ENCODE peak calls at places on chromosomes 12 and 14, in five cellular contexts. One of them, this sample, is unnamed. For H4K20me1 and H3K9me3, the result is how much of the 10 kb centered on the place peaks cover.

GRCh38 chr12:112353389-112353788 is 28.8 kb downstream of the HECTD4 start:
- DNase-seq in fibroblast of lung: peak
- DNase-seq in astrocyte: peak
- DNase-seq in HCT116: peak
- DNase-seq in H9: no peak
- DNase-seq in this sample: no peak

GRCh38 chr12:7155471-7156034 is 25.4 kb downstream of the CLSTN3 start:
- DNase-seq in fibroblast of lung: no peak
- DNase-seq in astrocyte: no peak
- DNase-seq in HCT116: no peak
- DNase-seq in H9: no peak
- DNase-seq in this sample: no peak

GRCh38 chr14:74508844-74509428 is 15.4 kb downstream of the ISCA2 start:
- DNase-seq in fibroblast of lung: no peak
- DNase-seq in astrocyte: no peak
- DNase-seq in HCT116: no peak
- DNase-seq in H9: no peak
- DNase-seq in this sample: no peak

GRCh38 chr12:26863515-26863914 is 30.5 kb upstream of the ITPR2 start:
- DNase-seq in fibroblast of lung: peak
- DNase-seq in astrocyte: no peak
- DNase-seq in HCT116: peak
- DNase-seq in H9: no peak
- DNase-seq in this sample: peak

GRCh38 chr12:57764662-57765002 is 2.2 kb downstream of the CYP27B1 start:
- DNase-seq in fibroblast of lung: no peak
- DNase-seq in astrocyte: no peak
- DNase-seq in HCT116: no peak
- DNase-seq in H9: peak
- DNase-seq in this sample: no peak

GRCh38 chr12:3132636-3133409 is 55.6 kb downstream of the TSPAN9 start:
- DNase-seq in fibroblast of lung: peak
- DNase-seq in astrocyte: peak
- DNase-seq in HCT116: no peak
- DNase-seq in H9: peak
- DNase-seq in this sample: peak

GRCh38 chr14:80313806-80314205 is 102.5 kb upstream of the DIO2 start:
- DNase-seq in fibroblast of lung: no peak
- DNase-seq in astrocyte: no peak
- DNase-seq in HCT116: no peak
- DNase-seq in H9: no peak
- DNase-seq in this sample: no peak

GRCh38 chr14:22814945-22815713 is at the start of gene SLC7A7:
- DNase-seq in fibroblast of lung: peak
- DNase-seq in astrocyte: no peak
- DNase-seq in HCT116: no peak
- DNase-seq in H9: peak
- DNase-seq in this sample: no peak

GRCh38 chr12:12592930-12593329 is 18.7 kb upstream of the CREBL2 start:
- DNase-seq in fibroblast of lung: peak
- DNase-seq in astrocyte: peak
- DNase-seq in HCT116: no peak
- DNase-seq in H9: no peak
- DNase-seq in this sample: no peak

GRCh38 chr12:26845984-26846383 is 13.0 kb upstream of the ITPR2 start:
- DNase-seq in fibroblast of lung: peak
- DNase-seq in astrocyte: peak
- DNase-seq in HCT116: no peak
- DNase-seq in H9: no peak
- DNase-seq in this sample: peak

GRCh38 chr12:120855823-120856589 is 48.2 kb downstream of the SPPL3 start:
- DNase-seq in fibroblast of lung: no peak
- DNase-seq in astrocyte: no peak
- DNase-seq in HCT116: no peak
- DNase-seq in H9: no peak
- DNase-seq in this sample: no peak

GRCh38 chr12:53324779-53325538 is 3.5 kb upstream of the AAAS start:
- DNase-seq in fibroblast of lung: peak
- DNase-seq in astrocyte: peak
- DNase-seq in HCT116: peak
- DNase-seq in H9: peak
- DNase-seq in this sample: peak

GRCh38 chr14:58332514-58332913 is 34.2 kb downstream of the ARID4A start:
- DNase-seq in fibroblast of lung: no peak
- DNase-seq in astrocyte: no peak
- DNase-seq in HCT116: no peak
- DNase-seq in H9: no peak
- DNase-seq in this sample: no peak

GRCh38 chr12:12539411-12539810 is 23.3 kb downstream of the DUSP16 start:
- DNase-seq in fibroblast of lung: no peak
- DNase-seq in astrocyte: no peak
- DNase-seq in HCT116: no peak
- DNase-seq in H9: no peak
- DNase-seq in this sample: no peak

GRCh38 chr14:102608064-102608446 is 15.6 kb downstream of the RCOR1 start:
- DNase-seq in fibroblast of lung: no peak
- DNase-seq in astrocyte: no peak
- DNase-seq in HCT116: no peak
- DNase-seq in H9: no peak
- DNase-seq in this sample: no peak
- H4K20me1 ChIP-seq in fibroblast of lung: under half
- H4K20me1 ChIP-seq in astrocyte: half or more
- H4K20me1 ChIP-seq in HCT116: under half
- H4K20me1 ChIP-seq in H9: under half
- H4K20me1 ChIP-seq in this sample: under half

GRCh38 chr14:92626041-92626440 is 112.5 kb downstream of the RIN3 start:
- DNase-seq in fibroblast of lung: no peak
- DNase-seq in astrocyte: no peak
- DNase-seq in HCT116: no peak
- DNase-seq in H9: no peak
- DNase-seq in this sample: no peak
- H3K9me3 ChIP-seq in fibroblast of lung: under half
- H3K9me3 ChIP-seq in astrocyte: under half
- H3K9me3 ChIP-seq in HCT116: under half
- H3K9me3 ChIP-seq in H9: under half
- H3K9me3 ChIP-seq in this sample: under half

GRCh38 chr12:54749191-54749818 is 101.1 kb upstream of the DCD start:
- DNase-seq in fibroblast of lung: peak
- DNase-seq in astrocyte: peak
- DNase-seq in HCT116: peak
- DNase-seq in H9: no peak
- DNase-seq in this sample: peak

GRCh38 chr12:54751493-54751892 is 102.8 kb upstream of the MUCL1 start:
- DNase-seq in fibroblast of lung: no peak
- DNase-seq in astrocyte: no peak
- DNase-seq in HCT116: no peak
- DNase-seq in H9: no peak
- DNase-seq in this sample: no peak
- H4K20me1 ChIP-seq in fibroblast of lung: under half
- H4K20me1 ChIP-seq in astrocyte: under half
- H4K20me1 ChIP-seq in HCT116: under half
- H4K20me1 ChIP-seq in H9: under half
- H4K20me1 ChIP-seq in this sample: under half

GRCh38 chr12:8991371-8992085 is 2.2 kb downstream of the KLRG1 start:
- DNase-seq in fibroblast of lung: no peak
- DNase-seq in astrocyte: no peak
- DNase-seq in HCT116: no peak
- DNase-seq in H9: no peak
- DNase-seq in this sample: peak

GRCh38 chr12:8995021-8995775 is 5.9 kb downstream of the KLRG1 start:
- DNase-seq in fibroblast of lung: no peak
- DNase-seq in astrocyte: no peak
- DNase-seq in HCT116: no peak
- DNase-seq in H9: no peak
- DNase-seq in this sample: peak

GRCh38 chr12:8992086-8992409 is 2.7 kb downstream of the KLRG1 start:
- DNase-seq in fibroblast of lung: no peak
- DNase-seq in astrocyte: no peak
- DNase-seq in HCT116: no peak
- DNase-seq in H9: no peak
- DNase-seq in this sample: no peak

GRCh38 chr12:8996682-8997405 is 7.5 kb downstream of the KLRG1 start:
- DNase-seq in fibroblast of lung: peak
- DNase-seq in astrocyte: peak
- DNase-seq in HCT116: no peak
- DNase-seq in H9: no peak
- DNase-seq in this sample: peak

DNA sequence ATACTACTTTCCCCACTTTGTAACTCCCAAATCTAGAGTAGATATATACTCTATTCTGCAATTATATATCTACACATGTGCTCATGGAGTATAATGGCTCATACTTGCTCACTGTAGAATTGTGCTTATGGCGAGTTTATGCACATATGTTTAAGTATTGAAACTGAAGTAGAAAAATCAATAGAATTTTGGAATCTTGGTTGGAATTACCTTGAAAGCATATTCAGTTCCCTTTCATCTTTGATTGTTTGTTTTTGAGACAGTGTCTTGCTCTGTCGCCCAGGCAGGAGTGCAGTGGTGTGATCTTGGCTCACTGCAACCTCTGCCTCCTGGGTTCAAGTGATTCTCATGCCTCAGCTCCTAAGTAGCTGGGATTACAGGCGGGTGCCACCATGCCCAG is 4.5 kb downstream of the KLRG1 start:
- DNase-seq in fibroblast of lung: no peak
- DNase-seq in astrocyte: no peak
- DNase-seq in HCT116: no peak
- DNase-seq in H9: no peak
- DNase-seq in this sample: no peak
- H3K9me3 ChIP-seq in fibroblast of lung: under half
- H3K9me3 ChIP-seq in astrocyte: under half
- H3K9me3 ChIP-seq in HCT116: under half
- H3K9me3 ChIP-seq in H9: under half
- H3K9me3 ChIP-seq in this sample: under half

GRCh38 chr14:91382712-91383111 is 34.9 kb downstream of the CCDC88C start:
- DNase-seq in fibroblast of lung: no peak
- DNase-seq in astrocyte: no peak
- DNase-seq in HCT116: no peak
- DNase-seq in H9: no peak
- DNase-seq in this sample: no peak

GRCh38 chr14:91385227-91385626 is 32.4 kb downstream of the CCDC88C start:
- DNase-seq in fibroblast of lung: no peak
- DNase-seq in astrocyte: no peak
- DNase-seq in HCT116: no peak
- DNase-seq in H9: no peak
- DNase-seq in this sample: no peak

GRCh38 chr14:91381801-91382670 is 35.6 kb downstream of the CCDC88C start:
- DNase-seq in fibroblast of lung: no peak
- DNase-seq in astrocyte: no peak
- DNase-seq in HCT116: no peak
- DNase-seq in H9: no peak
- DNase-seq in this sample: no peak

GRCh38 chr14:91380610-91381371 is 36.8 kb downstream of the CCDC88C start:
- DNase-seq in fibroblast of lung: peak
- DNase-seq in astrocyte: peak
- DNase-seq in HCT116: no peak
- DNase-seq in H9: no peak
- DNase-seq in this sample: peak

GRCh38 chr14:91383439-91383838 is 34.2 kb downstream of the CCDC88C start:
- DNase-seq in fibroblast of lung: no peak
- DNase-seq in astrocyte: no peak
- DNase-seq in HCT116: no peak
- DNase-seq in H9: no peak
- DNase-seq in this sample: no peak
- H4K20me1 ChIP-seq in fibroblast of lung: under half
- H4K20me1 ChIP-seq in astrocyte: under half
- H4K20me1 ChIP-seq in HCT116: under half
- H4K20me1 ChIP-seq in H9: under half
- H4K20me1 ChIP-seq in this sample: under half

DNA sequence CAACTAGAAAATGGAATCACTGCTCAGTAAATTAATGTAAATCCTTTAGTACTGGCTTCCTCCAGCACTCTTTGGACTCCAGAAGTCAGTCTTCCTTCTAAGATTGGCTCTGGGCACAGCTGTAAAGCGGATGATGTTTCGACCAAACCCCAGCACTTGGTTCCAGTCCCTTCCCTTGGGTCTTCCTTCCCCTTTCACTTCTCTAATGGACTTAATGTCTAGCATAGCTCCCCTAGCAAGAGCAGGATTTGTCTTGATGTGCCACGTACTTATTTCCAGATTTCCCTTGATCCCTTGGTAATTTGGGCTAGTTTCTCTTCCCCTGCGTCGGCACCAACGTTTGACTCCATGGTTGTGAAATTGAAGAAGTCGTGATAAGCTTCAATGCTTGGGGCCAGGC is 28.3 kb downstream of the C12orf75 start:
- DNase-seq in fibroblast of lung: no peak
- DNase-seq in astrocyte: no peak
- DNase-seq in HCT116: no peak
- DNase-seq in H9: no peak
- DNase-seq in this sample: no peak
- H3K9me3 ChIP-seq in fibroblast of lung: under half
- H3K9me3 ChIP-seq in astrocyte: under half
- H3K9me3 ChIP-seq in HCT116: under half
- H3K9me3 ChIP-seq in H9: under half
- H3K9me3 ChIP-seq in this sample: under half

This sample was measured in endothelial cell of umbilical vein.